ENCODE peak calls at places on chromosomes 12 and 14, in six cellular contexts. V is HepG2, E is GM12878, G is H1, F is GM12891, P is K562. N is an unnamed sample.

GRCh38 chr12:62313727-62314380 is 53.6 kb downstream of the USP15 start:
- DNase-seq in E (no peak), V (no peak), P (no peak), G (no peak), F (no peak), N (no peak)

GRCh38 chr12:30515351-30515750 is 180.3 kb downstream of the IPO8 start:
- DNase-seq in P (no peak), G (no peak), F (no peak), E (no peak), V (peak; percentile 10), N (no peak)

GRCh38 chr14:55160989-55161388 is 30.4 kb downstream of the DLGAP5 start:
- DNase-seq in G (no peak), E (no peak), F (no peak), P (no peak), V (peak; percentile 8), N (no peak)

GRCh38 chr14:98144964-98145363 is 1127.0 kb downstream of the BCL11B start:
- DNase-seq in P (no peak), G (no peak), V (no peak), E (no peak), F (no peak), N (no peak)

GRCh38 chr12:113310489-113310888 is 24.4 kb downstream of the SLC8B1 start:
- DNase-seq in G (no peak), E (no peak), V (peak; percentile 15), F (no peak), P (no peak), N (no peak)

GRCh38 chr12:74945771-74946198 is 263.9 kb downstream of the KCNC2 start:
- DNase-seq in P (no peak), E (no peak), F (no peak), G (no peak), V (no peak), N (no peak)

GRCh38 chr12:15690320-15690719 is 98.9 kb downstream of the EPS8 start:
- DNase-seq in P (no peak), G (no peak), F (no peak), E (no peak), V (no peak), N (no peak)

GRCh38 chr12:3168775-3169221 is 91.6 kb downstream of the TSPAN9 start:
- DNase-seq in G (peak; percentile 33), P (no peak), F (no peak), V (no peak), E (no peak), N (no peak)

GRCh38 chr14:103310576-103311095 is 23.4 kb upstream of the EIF5 start:
- DNase-seq in P (no peak), V (no peak), F (no peak), G (no peak), E (no peak), N (no peak)

GRCh38 chr14:61355892-61356325 is 34.5 kb downstream of the PRKCH start:
- DNase-seq in V (peak; percentile 1), P (no peak), G (peak; percentile 54), F (no peak), E (no peak), N (no peak)

GRCh38 chr12:121033625-121034349 is 5.3 kb downstream of the OASL start:
- DNase-seq in F (no peak), P (no peak), G (no peak), E (peak; percentile 38), V (no peak), N (no peak)

GRCh38 chr12:107385518-107385917 is 292.2 kb upstream of the CRY1 start:
- DNase-seq in V (no peak), E (no peak), G (no peak), F (no peak), P (no peak), N (no peak)

GRCh38 chr14:72962829-72963312 is 36.6 kb downstream of the DCAF4 start:
- DNase-seq in E (no peak), P (peak; percentile 62), G (peak; percentile 54), F (no peak), V (peak; percentile 48), N (no peak)

GRCh38 chr14:99883866-99884650 is 90.8 kb downstream of the EML1 start:
- DNase-seq in G (no peak), V (no peak), E (no peak), F (no peak), P (no peak), N (no peak)

GRCh38 chr14:55789442-55789841 is 209.4 kb downstream of the KTN1 start:
- DNase-seq in V (no peak), E (no peak), F (no peak), G (no peak), P (no peak), N (no peak)

GRCh38 chr12:96193725-96194571 is at the start of gene ELK3:
- DNase-seq in G (no peak), P (peak; percentile 77), E (no peak), F (peak; percentile 56), V (peak; percentile 50), N (peak; percentile 46)
- TF ChIP-seq POLR2A in G (no peak), P (peak; percentile 52), E (no peak), F (no peak), V (no peak), N (no peak)

DNA sequence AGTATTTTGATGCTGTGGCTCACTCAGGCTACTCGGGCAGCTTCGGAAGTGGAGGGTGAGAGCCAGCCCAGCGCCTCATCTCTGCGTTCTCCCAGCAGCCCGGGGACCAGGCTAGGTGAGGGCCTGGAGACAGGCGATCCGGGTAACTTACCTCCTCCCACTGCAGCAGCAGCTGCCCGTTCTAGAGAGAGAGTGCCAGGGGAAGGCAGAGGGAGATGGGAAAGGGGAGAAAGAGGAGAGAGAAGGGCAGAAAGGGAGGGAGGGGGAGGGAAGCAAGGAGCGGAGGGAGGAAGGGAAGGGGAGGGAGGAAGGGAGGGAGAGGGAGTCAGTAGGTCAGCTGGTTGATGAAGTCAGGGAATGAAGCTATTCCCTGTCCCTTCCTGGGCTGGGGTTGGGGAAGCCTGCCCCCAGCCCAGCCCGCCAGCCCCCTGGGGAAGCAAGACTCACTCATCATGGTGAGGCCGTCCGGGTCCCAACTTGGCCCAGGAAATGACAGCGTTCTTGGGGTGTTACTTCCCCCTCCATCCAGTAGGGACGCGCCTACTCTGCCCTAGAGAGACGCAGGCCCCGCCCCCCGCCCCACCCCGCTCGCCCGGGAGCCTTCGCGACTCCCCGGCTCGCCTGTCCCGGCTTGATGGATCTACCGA is at the start of gene IFI27L2:
- DNase-seq in V (peak; percentile 40), P (peak; percentile 79), F (peak; percentile 81), G (peak; percentile 47), E (no peak), N (peak; percentile 92)
- TF ChIP-seq TAF1 in V (no peak), P (no peak), F (no peak), G (no peak), E (no peak), N (peak; percentile 16)

GRCh38 chr14:94571950-94572349 is 9.3 kb upstream of the SERPINA5 start:
- DNase-seq in V (peak; percentile 37), P (no peak), F (no peak), E (no peak), G (no peak), N (no peak)
- TF ChIP-seq POLR2AphosphoS5 in V (no peak), P (no peak), F (no peak), E (no peak), G (no peak), N (no peak)

DNA sequence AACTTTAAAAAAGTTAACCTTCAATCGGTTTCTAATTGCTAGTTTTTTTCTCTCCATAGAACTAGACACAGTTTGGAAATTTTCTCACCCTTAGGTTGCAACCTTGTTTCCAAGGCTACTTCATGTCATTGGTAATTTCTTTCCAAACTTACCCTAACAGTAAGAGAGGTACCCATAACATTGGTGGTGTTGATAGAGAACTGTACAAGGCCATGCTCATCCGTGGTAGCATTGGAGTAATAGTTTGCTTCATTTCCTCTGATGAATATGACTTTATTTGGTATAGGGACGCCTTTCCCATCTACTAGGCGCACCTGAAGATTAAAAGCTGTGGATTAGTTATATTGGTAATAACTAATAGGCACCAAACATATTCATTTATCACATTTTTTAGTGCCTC is 11.6 kb downstream of the A2M start:
- DNase-seq in F (no peak), P (no peak), V (no peak), G (no peak), E (no peak), N (no peak)
- TF ChIP-seq POLR2A in F (no peak), P (no peak), V (peak; percentile 19), G (no peak), E (no peak), N (no peak)

GRCh38 chr14:54109521-54110120 is 153.0 kb upstream of the BMP4 start:
- DNase-seq in E (no peak), V (peak; percentile 15), P (no peak), F (no peak), G (no peak), N (no peak)

GRCh38 chr14:54106802-54107377 is 150.3 kb upstream of the BMP4 start:
- DNase-seq in E (no peak), G (no peak), P (no peak), F (no peak), V (peak; percentile 63), N (no peak)

GRCh38 chr14:54105406-54105805 is 148.8 kb upstream of the BMP4 start:
- DNase-seq in G (no peak), F (no peak), V (no peak), P (no peak), E (no peak), N (no peak)

GRCh38 chr14:54105898-54106297 is 149.3 kb upstream of the BMP4 start:
- DNase-seq in G (no peak), F (no peak), E (no peak), V (no peak), P (no peak), N (no peak)

GRCh38 chr14:54108481-54109471 is 152.2 kb upstream of the BMP4 start:
- DNase-seq in G (no peak), P (no peak), F (no peak), V (peak; percentile 96), E (no peak), N (no peak)
- TF ChIP-seq TAF1 in G (no peak), P (no peak), F (no peak), V (peak; percentile 14), E (no peak), N (no peak)

DNA sequence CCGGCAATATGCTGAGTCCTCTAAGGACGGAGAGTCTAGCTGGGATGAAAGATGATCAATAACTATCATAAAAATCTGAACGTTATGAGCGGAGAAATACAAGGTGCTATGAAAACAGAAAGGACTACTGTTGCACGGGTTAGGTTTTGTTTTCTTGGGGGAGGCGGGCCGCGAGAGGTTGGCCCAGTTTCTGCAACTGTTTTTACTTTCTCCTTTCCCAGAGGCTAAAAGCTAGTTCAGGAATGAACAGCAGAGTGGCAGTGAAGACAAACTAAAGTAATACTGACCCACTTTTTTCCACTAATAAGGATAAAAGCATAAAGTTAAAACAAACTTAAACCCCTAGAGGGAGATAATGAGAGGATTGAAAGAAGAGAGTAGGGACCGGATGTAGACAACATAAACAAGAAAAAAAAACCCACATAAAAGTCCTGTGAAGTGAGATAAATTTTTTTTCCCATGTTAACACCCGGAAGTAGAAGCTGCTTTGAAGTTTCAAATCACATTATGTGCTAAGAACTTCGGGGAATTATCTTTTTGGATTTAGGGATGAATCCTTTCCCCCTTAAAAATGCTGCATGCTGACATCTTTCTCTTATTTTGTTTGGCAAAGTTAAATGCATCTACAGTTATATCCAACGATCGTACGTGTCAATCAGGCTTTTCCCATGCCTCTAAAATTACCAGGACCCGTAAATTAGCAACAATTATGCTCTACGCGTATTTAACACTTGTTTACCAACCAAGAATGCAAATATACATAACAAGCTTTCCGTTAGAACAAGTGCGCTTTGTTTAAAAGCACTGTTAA is 1.0 kb upstream of the CDK17 start:
- DNase-seq in P (peak; percentile 75), F (no peak), G (no peak), E (peak; percentile 72), V (peak; percentile 45), N (no peak)
- TF ChIP-seq POLR2AphosphoS5 in P (no peak), F (no peak), G (no peak), E (no peak), V (no peak), N (no peak)

N was measured in GM12892.